ENCODE peak calls at places on chromosome X, in eight cellular contexts. Y is NCI-H1694 treated with DMSO at 0.1 percent for 48 hours; F is left ventricle myocardium superior; R is stimulated activated naive CD8-positive, alpha-beta T cell treated with anti-CD3 and anti-CD28 coated beads, Interleukin-15, Interleukin-2, amounts not matched to agents 100 U/mL and 50 U/mL, for 24 hours; L is T-helper 2 cell; E is fibroblast of mammary gland; I is activated CD8-positive, alpha-beta memory T cell treated with anti-CD3 and anti-CD28 coated beads for 1 hour; S is tibial artery. Q is an unnamed sample.
A peak's percentile ranks its signal among the peaks of the same experiment; 100 is the strongest.

GRCh38 chrX:78455901-78456300 is 128.5 kb upstream of the CYSLTR1 start:
- DNase-seq in E (peak; percentile 56), S (no peak), R (no peak), Y (no peak), F (no peak), L (no peak), I (no peak), Q (no peak)

GRCh38 chrX:154603438-154604430 is 15.3 kb downstream of the CTAG1B start:
- DNase-seq in E (peak; percentile 58), L (no peak), Y (no peak), R (no peak), S (peak; percentile 20), I (no peak), F (no peak), Q (no peak)

GRCh38 chrX:3184176-3184930 is 143.1 kb downstream of the ARSF start:
- DNase-seq in E (peak; percentile 84), I (no peak), R (no peak), L (no peak), Y (no peak), S (peak; percentile 21), F (no peak), Q (no peak)

GRCh38 chrX:107014927-107015326 is 14.9 kb upstream of the MORC4 start:
- DNase-seq in L (no peak), I (no peak), F (no peak), S (no peak), E (peak; percentile 59), R (no peak), Y (no peak), Q (no peak)

GRCh38 chrX:15744181-15744867 is 6.3 kb downstream of the CA5B start:
- DNase-seq in F (peak; percentile 58), L (no peak), E (no peak), Y (no peak), R (no peak), I (no peak), S (no peak), Q (no peak)

GRCh38 chrX:135287266-135287823 is 21.9 kb upstream of the ETDC start:
- DNase-seq in L (no peak), R (no peak), E (no peak), I (no peak), F (no peak), Y (no peak), S (no peak), Q (no peak)

GRCh38 chrX:19382500-19383145 is 38.9 kb downstream of the PDHA1 start:
- DNase-seq in L (peak; percentile 11), F (peak; percentile 57), Y (no peak), I (peak; percentile 5), E (peak; percentile 33), S (no peak), R (peak; percentile 68), Q (no peak)

GRCh38 chrX:97211070-97211469 is 327.4 kb downstream of the RPA4 start:
- DNase-seq in Y (no peak), L (no peak), I (no peak), S (no peak), F (no peak), R (no peak), E (peak; percentile 52), Q (no peak)

GRCh38 chrX:139327355-139327754 is 203.2 kb upstream of the F9 start:
- DNase-seq in E (no peak), R (no peak), I (no peak), S (no peak), Y (no peak), F (no peak), L (no peak), Q (no peak)

GRCh38 chrX:34918091-34918736 is 24.4 kb upstream of the FAM47B start:
- DNase-seq in Y (no peak), F (no peak), S (no peak), L (no peak), E (peak; percentile 78), I (no peak), R (no peak), Q (no peak)

GRCh38 chrX:30949554-30949953 is 60.5 kb upstream of the TAB3 start:
- DNase-seq in F (no peak), E (no peak), L (no peak), R (no peak), I (no peak), Y (no peak), S (no peak), Q (no peak)

GRCh38 chrX:153703036-153703370 is 15.3 kb downstream of the SLC6A8 start:
- DNase-seq in F (peak; percentile 62), Y (no peak), I (no peak), E (peak; percentile 79), L (no peak), R (no peak), S (no peak), Q (no peak)

Q was measured in cerebellum.